ENCODE peak calls at places on chromosomes 11 and 22, in nine cellular contexts. R is cardiac fibroblast; F is ovary; E is lower leg skin; A is NB4; J is SK-N-MC; D is CD4-positive, alpha-beta memory T cell; H is A673; B is colonic mucosa. P is an unnamed sample.

GRCh38 chr11:111698852-111699559 is 67.2 kb downstream of the PPP2R1B start:
- DNase-seq in R (no peak), F (no peak), E (no peak), A (no peak), J (no peak), D (no peak), H (no peak), B (no peak), P (no peak)

GRCh38 chr11:69750108-69750850 is 24.9 kb downstream of the FGF4 start:
- DNase-seq in R (no peak), F (no peak), E (no peak), A (no peak), J (no peak), D (no peak), H (no peak), B (no peak), P (no peak)

GRCh38 chr11:68798221-68798813 is 43.4 kb downstream of the CPT1A start:
- DNase-seq in R (peak; percentile 33), F (no peak), E (no peak), A (peak; percentile 55), J (no peak), D (peak; percentile 26), H (peak; percentile 54), B (peak; percentile 36), P (no peak)

GRCh38 chr22:24697671-24698082 is 76.8 kb downstream of the PIWIL3 start:
- DNase-seq in R (peak; percentile 46), F (no peak), E (no peak), A (no peak), J (no peak), D (no peak), H (no peak), B (peak; percentile 79), P (no peak)

GRCh38 chr11:75242722-75243600 is 2.4 kb downstream of the TPBGL start:
- DNase-seq in R (no peak), F (no peak), E (peak; percentile 80), A (no peak), J (no peak), D (no peak), H (no peak), B (no peak), P (no peak)

GRCh38 chr11:94880216-94880615 is 93.1 kb downstream of the CWC15 start:
- DNase-seq in R (no peak), F (no peak), E (no peak), A (no peak), J (no peak), D (no peak), H (no peak), B (no peak), P (no peak)

GRCh38 chr11:83092488-83093384 is 21.0 kb upstream of the RAB30 start:
- DNase-seq in R (no peak), F (no peak), E (no peak), A (no peak), J (no peak), D (no peak), H (no peak), B (peak; percentile 76), P (no peak)

GRCh38 chr11:225734-226453 is 10.2 kb downstream of the SIRT3 start:
- DNase-seq in R (no peak), F (no peak), E (peak; percentile 15), A (peak; percentile 93), J (no peak), D (no peak), H (no peak), B (no peak), P (peak; percentile 2)

GRCh38 chr11:17978553-17979287 is 34.1 kb downstream of the SERGEF start:
- DNase-seq in R (peak; percentile 59), F (no peak), E (no peak), A (peak; percentile 49), J (no peak), D (no peak), H (peak; percentile 47), B (peak; percentile 35), P (no peak)

GRCh38 chr11:61769169-61769920 is 16.9 kb downstream of the MYRF start:
- DNase-seq in R (peak; percentile 67), F (no peak), E (no peak), A (no peak), J (no peak), D (no peak), H (no peak), B (no peak), P (no peak)

GRCh38 chr11:590997-591396 is 14.7 kb downstream of the PHRF1 start:
- DNase-seq in R (no peak), F (no peak), E (no peak), A (no peak), J (no peak), D (no peak), H (no peak), B (no peak), P (no peak)

GRCh38 chr11:102485095-102485722 is 32.6 kb upstream of the TMEM123 start:
- DNase-seq in R (peak; percentile 43), F (no peak), E (no peak), A (no peak), J (no peak), D (no peak), H (no peak), B (no peak), P (no peak)

GRCh38 chr11:67023957-67024353 is 1.0 kb downstream of the SYT12 start:
- DNase-seq in R (no peak), F (no peak), E (no peak), A (no peak), J (no peak), D (no peak), H (no peak), B (no peak), P (no peak)
- H3K4me3 ChIP-seq in R (peak overlapping the region; percentile 41), F (no peak overlapping the region), E (no peak overlapping the region), A (no peak overlapping the region), J (no peak overlapping the region), D (peak overlapping the region; percentile 32), H (peak overlapping the region; percentile 54), B (no peak overlapping the region), P (peak overlapping the region; percentile 61)

DNA sequence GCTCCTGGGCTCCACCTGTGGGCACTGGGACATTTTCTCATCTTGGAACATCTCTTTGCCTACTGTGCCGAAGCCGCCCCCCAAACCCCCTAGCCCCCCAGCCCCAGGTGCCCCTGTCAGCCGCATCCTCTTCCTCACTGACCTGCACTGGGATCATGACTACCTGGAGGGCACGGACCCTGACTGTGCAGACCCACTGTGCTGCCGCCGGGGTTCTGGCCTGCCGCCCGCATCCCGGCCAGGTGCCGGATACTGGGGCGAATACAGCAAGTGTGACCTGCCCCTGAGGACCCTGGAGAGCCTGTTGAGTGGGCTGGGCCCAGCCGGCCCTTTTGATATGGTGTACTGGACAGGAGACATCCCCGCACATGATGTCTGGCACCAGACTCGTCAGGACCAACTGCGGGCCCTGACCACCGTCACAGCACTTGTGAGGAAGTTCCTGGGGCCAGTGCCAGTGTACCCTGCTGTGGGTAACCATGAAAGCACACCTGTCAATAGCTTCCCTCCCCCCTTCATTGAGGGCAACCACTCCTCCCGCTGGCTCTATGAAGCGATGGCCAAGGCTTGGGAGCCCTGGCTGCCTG is 1.4 kb downstream of the SMPD1 start:
- DNase-seq in R (no peak), F (no peak), E (no peak), A (no peak), J (no peak), D (no peak), H (no peak), B (no peak), P (no peak)
- H3K4me3 ChIP-seq in R (peak overlapping the region; percentile 76), F (no peak overlapping the region), E (no peak overlapping the region), A (no peak overlapping the region), J (peak overlapping the region; percentile 82), D (no peak overlapping the region), H (peak overlapping the region; percentile 92), B (peak overlapping the region; percentile 84), P (peak overlapping the region; percentile 64)

GRCh38 chr11:11486423-11486822 is 133.4 kb upstream of the CSNK2A3 start:
- DNase-seq in R (no peak), F (no peak), E (no peak), A (no peak), J (no peak), D (no peak), H (no peak), B (no peak), P (no peak)

GRCh38 chr11:11494348-11494747 is 127.5 kb downstream of the GALNT18 start:
- DNase-seq in R (no peak), F (no peak), E (no peak), A (no peak), J (no peak), D (no peak), H (no peak), B (no peak), P (no peak)

GRCh38 chr11:11491589-11491988 is 130.2 kb downstream of the GALNT18 start:
- DNase-seq in R (no peak), F (no peak), E (no peak), A (no peak), J (no peak), D (no peak), H (no peak), B (no peak), P (no peak)

GRCh38 chr11:11493698-11494097 is 128.1 kb downstream of the GALNT18 start:
- DNase-seq in R (no peak), F (no peak), E (no peak), A (no peak), J (no peak), D (no peak), H (no peak), B (no peak), P (no peak)

GRCh38 chr11:11491014-11491413 is 130.8 kb downstream of the GALNT18 start:
- DNase-seq in R (no peak), F (no peak), E (no peak), A (no peak), J (no peak), D (no peak), H (no peak), B (no peak), P (no peak)
- H3K4me3 ChIP-seq in R (no peak overlapping the region), F (no peak overlapping the region), E (no peak overlapping the region), A (no peak overlapping the region), J (no peak overlapping the region), D (no peak overlapping the region), H (no peak overlapping the region), B (no peak overlapping the region), P (no peak overlapping the region)

DNA sequence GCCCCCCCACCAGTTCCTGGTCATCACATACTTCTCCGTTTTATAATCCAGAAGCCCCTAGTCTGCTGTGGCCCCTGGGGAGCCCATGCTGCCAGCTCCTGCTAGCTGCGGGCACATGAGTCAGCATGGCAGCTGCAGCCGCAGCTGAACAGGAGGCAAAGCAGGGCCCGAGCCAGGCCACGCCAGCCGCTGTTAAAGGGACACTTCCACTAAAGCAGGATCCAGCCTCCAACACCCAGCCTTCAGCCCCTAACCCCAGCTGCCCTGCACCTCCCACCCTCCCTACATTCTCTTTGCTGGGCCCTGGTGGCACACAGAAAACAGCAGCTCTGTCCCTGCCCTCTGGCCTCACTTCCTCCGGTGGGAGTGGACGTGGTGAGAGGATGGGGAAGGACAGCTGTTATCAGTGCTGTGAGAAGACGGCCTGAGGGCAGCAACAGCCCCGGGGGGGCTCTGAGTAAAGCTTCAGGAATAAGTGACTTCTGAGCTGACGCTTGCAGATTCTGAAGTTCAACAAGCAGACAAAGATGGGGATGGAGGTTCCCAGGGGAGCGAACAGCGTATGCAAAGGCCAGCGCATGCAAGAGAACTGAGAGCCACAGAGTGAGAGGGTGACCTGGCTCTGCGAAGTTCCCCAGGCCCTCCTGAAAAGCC is 688 bp upstream of the LRRC74B start:
- DNase-seq in R (peak; percentile 73), F (no peak), E (no peak), A (peak; percentile 89), J (no peak), D (no peak), H (peak; percentile 40), B (no peak), P (peak; percentile 78)
- H3K4me3 ChIP-seq in R (peak overlapping the region; percentile 19), F (peak overlapping the region; percentile 44), E (no peak overlapping the region), A (peak overlapping the region; percentile 14), J (peak overlapping the region; percentile 8), D (no peak overlapping the region), H (peak overlapping the region; percentile 33), B (peak overlapping the region; percentile 26), P (peak overlapping the region; percentile 43)

GRCh38 chr11:47858169-47858543 is 10.0 kb upstream of the NUP160 start:
- DNase-seq in R (peak; percentile 89), F (no peak), E (no peak), A (no peak), J (no peak), D (no peak), H (no peak), B (no peak), P (peak; percentile 27)
- H3K4me3 ChIP-seq in R (no peak overlapping the region), F (no peak overlapping the region), E (no peak overlapping the region), A (no peak overlapping the region), J (no peak overlapping the region), D (no peak overlapping the region), H (no peak overlapping the region), B (no peak overlapping the region), P (no peak overlapping the region)

P was measured in tibial artery.